ENCODE peak calls at places on chromosomes 3 and 15, in five cellular contexts. Q is HepG2, L is HCT116, S is A673, R is left ventricle myocardium inferior. N is an unnamed sample.

GRCh38 chr3:16372362-16373269 is 107.6 kb downstream of the OXNAD1 start:
- DNase-seq in Q (no peak), L (no peak), S (no peak), R (no peak), N (no peak)

GRCh38 chr15:98580577-98580976 is 67.8 kb upstream of the IGF1R start:
- DNase-seq in Q (no peak), L (no peak), S (no peak), R (no peak), N (no peak)

GRCh38 chr3:177201707-177202397 is 4.6 kb upstream of the TBL1XR1 start:
- DNase-seq in Q (no peak), L (no peak), S (no peak), R (no peak), N (no peak)

GRCh38 chr3:127196466-127197299 is 3.8 kb downstream of the PRR23E start:
- DNase-seq in Q (no peak), L (no peak), S (no peak), R (no peak), N (no peak)

GRCh38 chr3:158660711-158661110 is 11.7 kb downstream of the LXN start:
- DNase-seq in Q (no peak), L (no peak), S (no peak), R (no peak), N (no peak)

GRCh38 chr15:38670142-38671002 is 105.8 kb upstream of the RASGRP1 start:
- DNase-seq in Q (no peak), L (no peak), S (no peak), R (no peak), N (no peak)

GRCh38 chr3:14481646-14482036 is 58.5 kb downstream of the GRIP2 start:
- DNase-seq in Q (no peak), L (no peak), S (no peak), R (no peak), N (peak; percentile 44)

GRCh38 chr15:88250826-88251225 is 5.7 kb downstream of the NTRK3 start:
- DNase-seq in Q (no peak), L (no peak), S (no peak), R (no peak), N (peak; percentile 50)

GRCh38 chr15:52963865-52964264 is 173.7 kb upstream of the ONECUT1 start:
- DNase-seq in Q (no peak), L (no peak), S (no peak), R (no peak), N (no peak)

GRCh38 chr15:101240364-101240763 is 11.5 kb downstream of the CHSY1 start:
- DNase-seq in Q (no peak), L (no peak), S (no peak), R (no peak), N (no peak)

GRCh38 chr15:43958894-43959330 is 132.1 kb downstream of the WDR76 start:
- DNase-seq in Q (no peak), L (peak; percentile 13), S (peak; percentile 4), R (no peak), N (no peak)

GRCh38 chr15:55319537-55320325 is 709 bp downstream of the PIGB start:
- DNase-seq in Q (no peak), L (no peak), S (no peak), R (no peak), N (no peak)

GRCh38 chr3:60841355-60841754 is 409.9 kb downstream of the FHIT start:
- DNase-seq in Q (peak; percentile 74), L (no peak), S (no peak), R (no peak), N (no peak)

GRCh38 chr3:162041622-162042021 is 545.0 kb downstream of the OTOL1 start:
- DNase-seq in Q (no peak), L (no peak), S (no peak), R (no peak), N (no peak)

GRCh38 chr3:158200973-158201372 is 91.1 kb downstream of the RSRC1 start:
- DNase-seq in Q (no peak), L (no peak), S (no peak), R (no peak), N (no peak)

GRCh38 chr3:45950686-45951600 is 7.7 kb downstream of the CXCR6 start:
- DNase-seq in Q (no peak), L (no peak), S (no peak), R (no peak), N (no peak)

GRCh38 chr15:66720206-66721010 is 18.4 kb downstream of the SMAD6 start:
- DNase-seq in Q (no peak), L (no peak), S (no peak), R (no peak), N (peak; percentile 88)

GRCh38 chr3:11555823-11556222 is 87.9 kb downstream of the VGLL4 start:
- DNase-seq in Q (no peak), L (no peak), S (no peak), R (peak; percentile 10), N (peak; percentile 48)

GRCh38 chr3:127211118-127212060 is 18.5 kb downstream of the PRR23E start:
- DNase-seq in Q (no peak), L (no peak), S (no peak), R (no peak), N (no peak)

GRCh38 chr3:109137766-109138165 is 1.2 kb downstream of the C3orf85 start:
- DNase-seq in Q (no peak), L (no peak), S (no peak), R (no peak), N (no peak)
- TF ChIP-seq CTCF in Q (no peak), L (no peak), S (no peak), R (no peak), N (peak; percentile 2)

GRCh38 chr3:172520332-172520831 is 2.8 kb downstream of the TNFSF10 start:
- DNase-seq in Q (no peak), L (no peak), S (no peak), R (no peak), N (no peak)
- H3K4me3 ChIP-seq in Q (no peak overlapping the region), L (no peak overlapping the region), S (no peak overlapping the region), R (peak overlapping the region; percentile 74), N (peak overlapping the region; percentile 98)

GRCh38 chr3:185813691-185814215 is 11.1 kb downstream of the IGF2BP2 start:
- DNase-seq in Q (peak; percentile 45), L (no peak), S (no peak), R (no peak), N (no peak)
- H3K27ac ChIP-seq in Q (no peak overlapping the region), L (no peak overlapping the region), S (no peak overlapping the region), R (no peak overlapping the region), N (no peak overlapping the region)

GRCh38 chr3:9765865-9766264 is 3.9 kb downstream of the CAMK1 start:
- DNase-seq in Q (no peak), L (no peak), S (no peak), R (no peak), N (no peak)

GRCh38 chr3:9767418-9767817 is 2.3 kb downstream of the CAMK1 start:
- DNase-seq in Q (no peak), L (no peak), S (no peak), R (peak; percentile 44), N (no peak)

GRCh38 chr3:9761919-9762318 is 7.8 kb downstream of the CAMK1 start:
- DNase-seq in Q (no peak), L (no peak), S (no peak), R (no peak), N (no peak)

GRCh38 chr3:9760779-9761505 is 8.8 kb downstream of the CAMK1 start:
- DNase-seq in Q (no peak), L (no peak), S (no peak), R (no peak), N (no peak)

GRCh38 chr3:9762871-9763270 is 6.9 kb downstream of the CAMK1 start:
- DNase-seq in Q (no peak), L (no peak), S (no peak), R (no peak), N (no peak)
- TF ChIP-seq CTCF in Q (no peak), L (no peak), S (no peak), R (no peak), N (no peak)